ENCODE peak calls at places on chromosomes 5 and 9, in six cellular contexts. B is lower leg skin, P is NB4, O is ovary, H is right lobe of liver, K is tibial nerve. R is an unnamed sample.

GRCh38 chr5:128966375-128966774 is 1.1 kb downstream of the SLC27A6 start:
- DNase-seq in B (no peak), P (no peak), O (no peak), H (no peak), K (no peak), R (no peak)

GRCh38 chr5:93078082-93079038 is 502.7 kb downstream of the NR2F1-AS1 start:
- DNase-seq in B (no peak), P (peak), O (peak), H (peak), K (no peak), R (no peak)

GRCh38 chr5:141686648-141687416 is 4.8 kb upstream of the ARAP3 start:
- DNase-seq in B (no peak), P (no peak), O (no peak), H (no peak), K (no peak), R (no peak)

GRCh38 chr9:36827593-36827992 is 206.5 kb downstream of the PAX5 start:
- DNase-seq in B (no peak), P (no peak), O (no peak), H (no peak), K (no peak), R (no peak)

GRCh38 chr5:65037845-65038815 is 269.4 kb downstream of the CWC27 start:
- DNase-seq in B (no peak), P (peak), O (no peak), H (no peak), K (no peak), R (peak)

GRCh38 chr5:77311217-77311571 is 100.7 kb downstream of the PDE8B start:
- DNase-seq in B (no peak), P (no peak), O (no peak), H (no peak), K (no peak), R (no peak)

GRCh38 chr9:13431137-13431536 is 151.6 kb upstream of the MPDZ start:
- DNase-seq in B (no peak), P (no peak), O (no peak), H (no peak), K (no peak), R (no peak)

GRCh38 chr5:68699966-68700365 is 393.8 kb upstream of the SLC30A5 start:
- DNase-seq in B (no peak), P (no peak), O (no peak), H (no peak), K (no peak), R (no peak)

GRCh38 chr5:147483961-147484707 is 25.7 kb downstream of the DPYSL3 start:
- DNase-seq in B (peak), P (no peak), O (peak), H (no peak), K (peak), R (no peak)

GRCh38 chr5:178150977-178151734 is 2.5 kb downstream of the NHP2 start:
- DNase-seq in B (no peak), P (no peak), O (no peak), H (no peak), K (no peak), R (peak)
- TF ChIP-seq POLR2A in B (no peak), P (no peak), O (no peak), H (no peak), K (no peak), R (no peak)

GRCh38 chr9:94600258-94600657 is 6.6 kb upstream of the FBP2 start:
- DNase-seq in B (no peak), P (no peak), O (no peak), H (peak), K (no peak), R (no peak)
- TF ChIP-seq POLR2A in B (no peak), P (no peak), O (no peak), H (peak), K (no peak), R (no peak)

GRCh38 chr5:176902911-176903664 is 3.9 kb upstream of the HK3 start:
- DNase-seq in B (no peak), P (no peak), O (no peak), H (no peak), K (no peak), R (no peak)
- TF ChIP-seq POLR2A in B (no peak), P (no peak), O (no peak), H (no peak), K (no peak), R (no peak)

GRCh38 chr9:122091682-122092592 is 1.2 kb downstream of the TTLL11 start:
- DNase-seq in B (no peak), P (peak), O (no peak), H (no peak), K (no peak), R (peak)

GRCh38 chr9:122090981-122091380 is 2.1 kb downstream of the TTLL11 start:
- DNase-seq in B (no peak), P (no peak), O (no peak), H (no peak), K (no peak), R (no peak)

GRCh38 chr9:122090287-122090883 is 2.7 kb downstream of the TTLL11 start:
- DNase-seq in B (no peak), P (no peak), O (no peak), H (no peak), K (no peak), R (no peak)

GRCh38 chr9:122095010-122095767 is 2.1 kb upstream of the TTLL11 start:
- DNase-seq in B (peak), P (peak), O (peak), H (peak), K (peak), R (peak)

GRCh38 chr9:122092611-122093506 is at the start of gene TTLL11:
- DNase-seq in B (peak), P (peak), O (peak), H (peak), K (peak), R (peak)
- TF ChIP-seq POLR2A in B (no peak), P (no peak), O (no peak), H (peak), K (no peak), R (peak)

GRCh38 chr9:107491081-107492053 is 1.8 kb upstream of the KLF4 start:
- DNase-seq in B (peak), P (no peak), O (peak), H (peak), K (peak), R (no peak)

GRCh38 chr9:107487521-107488399 is 1.8 kb downstream of the KLF4 start:
- DNase-seq in B (peak), P (no peak), O (peak), H (peak), K (peak), R (peak)

GRCh38 chr9:107488400-107489143 is 997 bp downstream of the KLF4 start:
- DNase-seq in B (peak), P (peak), O (peak), H (peak), K (peak), R (peak)

GRCh38 chr9:107489144-107489673 is 360 bp downstream of the KLF4 start:
- DNase-seq in B (peak), P (no peak), O (no peak), H (no peak), K (no peak), R (no peak)

GRCh38 chr9:107489687-107490605 is at the start of gene KLF4:
- DNase-seq in B (peak), P (peak), O (peak), H (peak), K (peak), R (peak)
- TF ChIP-seq POLR2A in B (peak), P (peak), O (peak), H (peak), K (peak), R (no peak)

DNA sequence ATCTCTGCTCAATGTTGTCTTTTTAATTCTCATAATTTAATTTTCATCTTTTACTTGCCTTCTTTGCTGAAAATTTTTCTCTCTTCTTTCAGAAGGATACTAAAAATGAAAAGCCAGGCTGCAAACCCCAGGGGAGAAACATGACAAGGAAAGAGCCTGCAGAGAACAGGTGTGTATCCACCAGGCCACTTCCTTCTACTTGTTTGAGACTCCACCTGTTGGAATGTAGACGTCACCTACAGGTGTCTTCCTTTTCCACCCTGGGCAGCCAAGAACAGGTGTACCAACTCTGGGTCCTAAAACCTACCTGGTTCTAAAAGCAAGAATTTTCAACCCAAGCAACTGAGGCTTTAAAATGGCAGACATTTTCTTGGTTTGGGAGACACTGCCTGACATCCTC is 166.8 kb downstream of the ATP10B start:
- DNase-seq in B (no peak), P (no peak), O (no peak), H (no peak), K (no peak), R (no peak)
- TF ChIP-seq POLR2A in B (no peak), P (no peak), O (no peak), H (no peak), K (no peak), R (no peak)

DNA sequence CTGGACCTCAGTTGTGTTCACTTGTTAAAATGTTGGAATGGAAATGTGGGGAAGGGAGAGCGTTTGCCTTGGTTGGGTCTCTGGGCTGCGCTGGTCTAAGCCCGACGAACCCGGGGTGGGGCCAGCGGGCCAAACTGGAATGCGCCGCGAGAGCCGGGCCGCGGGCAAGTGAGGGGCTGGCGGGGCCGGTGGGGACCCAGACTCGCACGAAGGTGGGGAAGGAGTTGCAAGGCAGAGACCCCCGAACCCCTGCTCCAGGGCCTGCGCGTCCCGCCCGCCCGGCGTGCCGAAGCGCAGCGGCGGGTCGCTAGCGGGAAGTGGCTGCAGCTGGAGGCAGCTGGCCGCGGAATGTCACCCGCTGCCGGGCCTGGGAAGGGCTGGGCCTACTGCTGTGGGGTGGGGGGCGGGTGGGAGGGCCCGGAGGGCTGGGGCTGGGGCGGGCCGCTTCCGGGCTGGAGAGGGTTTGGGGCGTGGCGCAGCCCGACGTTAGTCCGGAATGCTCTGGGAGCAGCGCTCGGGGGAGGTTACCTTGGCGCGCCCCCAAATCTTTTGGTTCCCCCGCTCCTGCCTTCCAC is 84.8 kb downstream of the DAB2IP start:
- DNase-seq in B (peak), P (no peak), O (peak), H (peak), K (peak), R (peak)
- TF ChIP-seq POLR2A in B (no peak), P (no peak), O (peak), H (no peak), K (peak), R (no peak)

GRCh38 chr5:126527158-126527557 is 67.9 kb downstream of the ALDH7A1 start:
- DNase-seq in B (no peak), P (no peak), O (no peak), H (no peak), K (no peak), R (no peak)

GRCh38 chr5:126527892-126528291 is 67.1 kb downstream of the ALDH7A1 start:
- DNase-seq in B (no peak), P (no peak), O (no peak), H (no peak), K (no peak), R (no peak)

GRCh38 chr5:126526493-126526892 is 68.5 kb downstream of the ALDH7A1 start:
- DNase-seq in B (no peak), P (no peak), O (no peak), H (no peak), K (no peak), R (no peak)

GRCh38 chr5:126523818-126524522 is 71.0 kb downstream of the ALDH7A1 start:
- DNase-seq in B (no peak), P (no peak), O (no peak), H (no peak), K (no peak), R (no peak)

GRCh38 chr5:126525630-126526245 is 69.3 kb downstream of the ALDH7A1 start:
- DNase-seq in B (peak), P (no peak), O (peak), H (peak), K (peak), R (no peak)
- TF ChIP-seq POLR2A in B (no peak), P (no peak), O (peak), H (no peak), K (no peak), R (no peak)

DNA sequence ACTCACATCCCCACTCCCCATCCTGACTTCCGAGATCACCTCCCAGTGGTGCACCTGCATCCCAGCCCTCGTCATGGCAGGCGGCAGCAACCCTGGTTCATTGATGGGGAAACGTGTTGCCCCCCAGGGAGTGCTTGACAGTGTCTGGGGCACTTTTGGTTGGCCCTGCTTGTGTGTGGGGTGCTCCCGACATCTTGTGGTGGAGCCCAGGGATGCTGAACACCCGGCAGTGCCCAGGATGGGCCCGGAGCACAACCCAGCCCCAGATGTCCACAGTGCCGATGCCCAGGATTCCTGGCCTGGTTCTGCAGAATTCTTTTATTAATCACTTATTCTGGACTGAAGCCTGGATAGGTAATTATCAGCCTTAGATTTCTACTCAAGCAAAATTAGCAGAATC is 3.7 kb downstream of the MRPL36 start:
- DNase-seq in B (no peak), P (peak), O (no peak), H (no peak), K (no peak), R (no peak)
- TF ChIP-seq POLR2A in B (no peak), P (no peak), O (no peak), H (no peak), K (no peak), R (no peak)

GRCh38 chr9:73151653-73152382 is at the start of gene ANXA1:
- DNase-seq in B (peak), P (peak), O (no peak), H (no peak), K (peak), R (peak)
- TF ChIP-seq POLR2A in B (peak), P (no peak), O (peak), H (peak), K (peak), R (peak)